ENCODE peak calls at places on chromosomes 3 and 15, in six cellular contexts. L, N, H, C, P and V are unnamed samples.

GRCh38 chr3:22555753-22556152 is 647.4 kb upstream of the UBE2E2 start:
- ATAC-seq in P (no peak), H (no peak), L (no peak), C (no peak), N (no peak), V (no peak)

GRCh38 chr3:83218383-83219200 is 1457.1 kb upstream of the GBE1 start:
- ATAC-seq in N (no peak), C (no peak), P (no peak), H (no peak), L (peak), V (no peak)

GRCh38 chr15:58535337-58535736 is 103.5 kb downstream of the LIPC start:
- ATAC-seq in P (no peak), L (no peak), H (no peak), N (no peak), C (no peak), V (no peak)

GRCh38 chr15:79140846-79141570 is 50.4 kb upstream of the RASGRF1 start:
- ATAC-seq in L (no peak), N (no peak), P (no peak), C (no peak), H (no peak), V (no peak)

GRCh38 chr15:52462806-52463360 is 65.8 kb downstream of the MYO5A start:
- ATAC-seq in P (no peak), N (no peak), C (no peak), H (no peak), L (no peak), V (no peak)

GRCh38 chr3:116085456-116085855 is 359.8 kb downstream of the LSAMP start:
- ATAC-seq in P (no peak), N (no peak), H (no peak), L (no peak), C (no peak), V (no peak)

GRCh38 chr15:62453979-62454378 is 288.9 kb upstream of the C2CD4B start:
- ATAC-seq in C (no peak), H (no peak), L (no peak), N (no peak), P (no peak), V (peak)

GRCh38 chr15:101276501-101277037 is 716 bp downstream of the SELENOS start:
- ATAC-seq in H (peak), L (no peak), N (no peak), P (no peak), C (no peak), V (peak)

GRCh38 chr15:89814112-89814742 is 425 bp downstream of the ANPEP start:
- ATAC-seq in P (peak), C (no peak), L (peak), H (peak), N (no peak), V (no peak)

GRCh38 chr3:190541560-190541959 is 27.7 kb downstream of the IL1RAP start:
- ATAC-seq in P (no peak), H (no peak), N (no peak), L (no peak), C (no peak), V (no peak)

GRCh38 chr3:126523745-126524428 is at the start of gene CHST13:
- ATAC-seq in H (peak), N (peak), C (no peak), L (peak), P (peak), V (peak)

GRCh38 chr3:37957185-37957936 is 33.2 kb upstream of the VILL start:
- ATAC-seq in N (no peak), H (no peak), L (no peak), C (peak), P (peak), V (no peak)

GRCh38 chr15:71809346-71809745 is 1.0 kb upstream of the NR2E3 start:
- ATAC-seq in P (no peak), C (no peak), H (no peak), N (no peak), L (no peak), V (no peak)

GRCh38 chr3:149476135-149476684 is 1.7 kb downstream of the TM4SF4 start:
- ATAC-seq in N (no peak), C (no peak), H (no peak), L (no peak), P (no peak), V (no peak)

GRCh38 chr3:82475306-82475705 is 713.9 kb upstream of the GBE1 start:
- ATAC-seq in H (no peak), L (no peak), N (no peak), P (no peak), C (no peak), V (no peak)

GRCh38 chr3:42526616-42527367 is 24.3 kb downstream of the VIPR1 start:
- ATAC-seq in H (no peak), N (peak), P (no peak), L (peak), C (peak), V (no peak)

GRCh38 chr15:37109952-37110630 is 9.7 kb upstream of the MEIS2 start:
- ATAC-seq in P (peak), C (no peak), H (no peak), L (no peak), N (no peak), V (peak)

GRCh38 chr3:4429648-4430350 is 37.3 kb downstream of the SUMF1 start:
- ATAC-seq in L (no peak), P (peak), N (no peak), H (no peak), C (no peak), V (no peak)

GRCh38 chr15:94324117-94324826 is 92.9 kb downstream of the MCTP2 start:
- ATAC-seq in L (peak), H (peak), N (peak), C (peak), P (peak), V (peak)

GRCh38 chr3:112499328-112499727 is at the start of gene BTLA:
- ATAC-seq in N (peak), P (no peak), C (peak), L (peak), H (peak), V (no peak)

GRCh38 chr15:85456798-85457197 is 76.4 kb downstream of the AKAP13 start:
- ATAC-seq in C (no peak), L (peak), P (no peak), H (peak), N (peak), V (no peak)

GRCh38 chr3:56787784-56788256 is 13.9 kb downstream of the ARHGEF3 start:
- ATAC-seq in N (peak), L (no peak), C (peak), H (no peak), P (peak), V (no peak)

GRCh38 chr3:62101488-62101887 is 271.9 kb downstream of the FEZF2 start:
- ATAC-seq in L (no peak), N (no peak), H (no peak), C (no peak), P (peak), V (peak)

GRCh38 chr15:64004059-64004458 is 42.2 kb downstream of the DAPK2 start:
- ATAC-seq in H (no peak), C (no peak), N (no peak), P (no peak), L (no peak), V (no peak)

GRCh38 chr15:71142780-71143179 is 27.5 kb downstream of the THSD4 start:
- ATAC-seq in H (no peak), N (no peak), P (no peak), C (no peak), L (no peak), V (no peak)

GRCh38 chr15:99677540-99678134 is 55.6 kb downstream of the LYSMD4 start:
- ATAC-seq in L (no peak), H (no peak), N (no peak), P (no peak), C (no peak), V (no peak)

GRCh38 chr3:46970391-46971091 is 6.0 kb downstream of the CCDC12 start:
- ATAC-seq in P (peak), C (no peak), H (no peak), L (no peak), N (no peak), V (peak)

GRCh38 chr15:99322643-99323405 is 71.5 kb downstream of the LRRC28 start:
- ATAC-seq in L (no peak), P (no peak), H (no peak), N (no peak), C (no peak), V (no peak)

GRCh38 chr15:67783303-67783702 is 42.0 kb upstream of the SKOR1 start:
- ATAC-seq in C (peak), L (peak), N (peak), P (no peak), H (peak), V (no peak)

GRCh38 chr3:120203016-120203415 is 82.0 kb downstream of the GPR156 start:
- ATAC-seq in H (no peak), P (peak), L (no peak), C (no peak), N (no peak), V (peak)

GRCh38 chr3:84165278-84165677 is 793.5 kb upstream of the CADM2 start:
- ATAC-seq in C (no peak), N (no peak), P (no peak), H (no peak), L (no peak), V (no peak)

GRCh38 chr15:72175186-72176044 is 22.2 kb downstream of the GRAMD2A start:
- ATAC-seq in N (no peak), C (no peak), H (no peak), L (no peak), P (no peak), V (no peak)

GRCh38 chr3:165875644-165876043 is 38.4 kb upstream of the BCHE start:
- ATAC-seq in C (no peak), H (no peak), P (no peak), L (no peak), N (no peak), V (no peak)

GRCh38 chr15:98745650-98746374 is 97.5 kb downstream of the IGF1R start:
- ATAC-seq in C (no peak), H (no peak), L (no peak), P (no peak), N (no peak), V (peak)

GRCh38 chr15:70411464-70411863 is 313.7 kb upstream of the TLE3 start:
- ATAC-seq in L (no peak), H (no peak), N (no peak), C (no peak), P (no peak), V (no peak)

GRCh38 chr3:155890671-155891190 is 20.3 kb downstream of the GMPS start:
- ATAC-seq in H (no peak), N (no peak), C (no peak), P (peak), L (no peak), V (peak)

GRCh38 chr3:16059700-16060357 is 114.7 kb upstream of the GALNT15 start:
- ATAC-seq in L (no peak), H (no peak), C (no peak), P (no peak), N (no peak), V (peak)

GRCh38 chr3:71211083-71211482 is 372.4 kb downstream of the FOXP1 start:
- ATAC-seq in C (no peak), N (no peak), H (no peak), L (no peak), P (peak), V (no peak)